ENCODE peak calls at places on chromosome 12, in ten cellular contexts. D, B, E, Z, Q, F, T, M, R and I are unnamed samples.

GRCh38 chr12:52789637-52790426 is 6.1 kb downstream of the KRT3 start:
- DNase-seq in T (no peak), M (no peak), Q (no peak), F (no peak), B (no peak), R (no peak), E (no peak), Z (no peak), D (no peak), I (no peak)

GRCh38 chr12:58728397-58728796 is 191.9 kb downstream of the LRIG3 start:
- DNase-seq in F (no peak), Z (no peak), D (no peak), R (no peak), T (no peak), E (peak), Q (no peak), B (no peak), M (no peak), I (no peak)

GRCh38 chr12:31702047-31702446 is 26.8 kb downstream of the AMN1 start:
- DNase-seq in D (no peak), Q (no peak), T (no peak), B (no peak), M (peak), R (peak), Z (no peak), E (peak), F (no peak), I (no peak)

GRCh38 chr12:38144049-38144448 is 172.5 kb upstream of the ALG10B start:
- DNase-seq in B (no peak), D (no peak), T (no peak), F (no peak), Z (no peak), M (no peak), E (no peak), Q (no peak), R (no peak), I (no peak)

GRCh38 chr12:1206118-1206734 is 215.2 kb downstream of the ERC1 start:
- DNase-seq in R (no peak), Z (no peak), F (no peak), T (no peak), B (no peak), D (no peak), M (no peak), E (no peak), Q (no peak), I (no peak)

GRCh38 chr12:57491393-57492280 is 3.8 kb downstream of the MARS1 start:
- DNase-seq in T (no peak), E (no peak), Q (no peak), F (no peak), Z (no peak), R (no peak), D (peak), M (no peak), B (no peak), I (no peak)

GRCh38 chr12:32051511-32052299 is 54.9 kb upstream of the BICD1 start:
- DNase-seq in R (peak), M (no peak), F (peak), B (peak), D (no peak), Z (no peak), T (no peak), E (peak), Q (no peak), I (peak)

GRCh38 chr12:46926536-46926935 is 100.7 kb upstream of the SLC38A4 start:
- DNase-seq in D (no peak), R (no peak), T (no peak), Z (no peak), B (no peak), F (no peak), M (no peak), E (no peak), Q (no peak), I (no peak)